ENCODE peak calls at places on chromosomes 11 and 22, in five cellular contexts. S is H1, K is brain microvascular endothelial cell, N is testis, Z is neural progenitor cell. L is an unnamed sample.

GRCh38 chr11:39294648-39295047 is 2164.8 kb downstream of the LRRC4C start:
- DNase-seq in K (no peak), S (no peak), Z (no peak), N (no peak), L (no peak)

GRCh38 chr22:45448431-45448830 is 34.9 kb downstream of the RIBC2 start:
- DNase-seq in K (no peak), N (no peak), Z (no peak), S (no peak), L (peak)

GRCh38 chr22:29457730-29458129 is 19.3 kb downstream of the RFPL1 start:
- DNase-seq in K (peak), Z (peak), S (no peak), N (peak), L (no peak)

GRCh38 chr11:68940651-68941323 is 37.1 kb downstream of the IGHMBP2 start:
- DNase-seq in K (no peak), S (no peak), Z (no peak), N (no peak), L (no peak)

GRCh38 chr11:125923012-125923579 is 18.8 kb downstream of the DDX25 start:
- DNase-seq in N (peak), K (peak), Z (peak), S (peak), L (no peak)

GRCh38 chr11:65059959-65060824 is 1.8 kb upstream of the NAALADL1 start:
- DNase-seq in S (no peak), N (no peak), K (no peak), Z (no peak), L (no peak)

GRCh38 chr11:61826930-61827572 is 1.0 kb upstream of the FADS2 start:
- DNase-seq in N (no peak), S (no peak), Z (no peak), K (no peak), L (peak)

GRCh38 chr11:31809857-31810778 is 1.0 kb downstream of the PAX6 start:
- DNase-seq in S (no peak), Z (peak), K (no peak), N (no peak), L (no peak)

GRCh38 chr22:47086596-47087248 is 324.3 kb downstream of the TBC1D22A start:
- DNase-seq in Z (no peak), K (no peak), S (no peak), N (no peak), L (peak)

GRCh38 chr11:1220941-1221721 is 1.7 kb upstream of the MUC5B start:
- DNase-seq in S (no peak), Z (no peak), K (no peak), N (no peak), L (peak)

GRCh38 chr11:11992257-11992690 is 16.2 kb downstream of the DKK3 start:
- DNase-seq in S (no peak), N (no peak), Z (no peak), K (peak), L (no peak)

GRCh38 chr11:71311928-71312510 is 59.6 kb upstream of the SHANK2 start:
- DNase-seq in Z (no peak), N (peak), S (no peak), K (no peak), L (no peak)

GRCh38 chr11:38448284-38448683 is 1850.2 kb upstream of the RAG2 start:
- DNase-seq in K (no peak), Z (no peak), S (no peak), N (no peak), L (no peak)

GRCh38 chr11:62985351-62985750 is 584 bp upstream of the SLC22A6 start:
- DNase-seq in Z (no peak), S (no peak), N (no peak), K (no peak), L (no peak)

GRCh38 chr22:37473437-37473946 is 12.7 kb downstream of the MFNG start:
- DNase-seq in Z (no peak), K (no peak), S (no peak), N (no peak), L (no peak)

GRCh38 chr11:30230714-30231113 is at the start of gene FSHB:
- DNase-seq in K (no peak), N (no peak), S (no peak), Z (no peak), L (no peak)

GRCh38 chr11:7869467-7869866 is 61.6 kb downstream of the OR10A6 start:
- DNase-seq in Z (no peak), N (no peak), K (no peak), S (no peak), L (no peak)

GRCh38 chr11:63858628-63859550 is 20.0 kb downstream of the MARK2 start:
- DNase-seq in S (no peak), K (peak), Z (no peak), N (peak), L (peak)

GRCh38 chr22:25054943-25055511 is 102.5 kb downstream of the KIAA1671 start:
- DNase-seq in N (peak), S (no peak), K (no peak), Z (no peak), L (no peak)

GRCh38 chr11:119685073-119685746 is 43.8 kb downstream of the NECTIN1 start:
- DNase-seq in Z (no peak), N (no peak), K (no peak), S (no peak), L (no peak)

GRCh38 chr11:71244116-71244815 is 8.1 kb downstream of the SHANK2 start:
- DNase-seq in K (no peak), S (no peak), N (no peak), Z (no peak), L (no peak)

GRCh38 chr11:102430158-102430836 is 22.3 kb downstream of the TMEM123 start:
- DNase-seq in Z (no peak), K (peak), N (no peak), S (no peak), L (no peak)

GRCh38 chr11:9200471-9200870 is 64.7 kb downstream of the DENND5A start:
- DNase-seq in K (no peak), S (no peak), Z (no peak), N (no peak), L (no peak)

GRCh38 chr11:104623518-104623917 is 274.7 kb downstream of the CASP12 start:
- DNase-seq in Z (no peak), N (no peak), S (no peak), K (peak), L (no peak)

GRCh38 chr11:107018274-107018901 is at the start of gene GUCY1A2:
- DNase-seq in Z (peak), K (no peak), N (peak), S (no peak), L (no peak)

GRCh38 chr11:100719809-100720221 is 32.7 kb downstream of the ARHGAP42 start:
- DNase-seq in S (no peak), Z (peak), N (peak), K (peak), L (peak)

GRCh38 chr22:50318356-50318697 is 8.5 kb downstream of the DENND6B start:
- DNase-seq in K (no peak), N (no peak), S (no peak), Z (no peak), L (no peak)

GRCh38 chr11:120527111-120527748 is 15.7 kb downstream of the GRIK4 start:
- DNase-seq in Z (peak), N (no peak), S (peak), K (no peak), L (no peak)

GRCh38 chr22:33576205-33576604 is 344.1 kb downstream of the LARGE1 start:
- DNase-seq in S (no peak), N (no peak), Z (no peak), K (no peak), L (no peak)

GRCh38 chr11:45501980-45502545 is 163.4 kb downstream of the CHST1 start:
- DNase-seq in Z (no peak), K (no peak), N (no peak), S (no peak), L (no peak)

GRCh38 chr11:126476977-126477376 is 121.5 kb downstream of the ST3GAL4 start:
- DNase-seq in N (no peak), K (no peak), Z (no peak), S (no peak), L (no peak)

GRCh38 chr11:57327721-57328120 is 3.0 kb upstream of the TNKS1BP1 start:
- DNase-seq in Z (no peak), K (no peak), N (no peak), S (no peak), L (no peak)

GRCh38 chr11:72813740-72814138 is 472 bp upstream of the ATG16L2 start:
- DNase-seq in Z (peak), S (no peak), N (peak), K (peak), L (peak)

GRCh38 chr11:131206671-131207070 is 163.7 kb upstream of the NTM start:
- DNase-seq in K (no peak), Z (no peak), S (no peak), N (no peak), L (no peak)

GRCh38 chr11:2212411-2213251 is 41.0 kb upstream of the TH start:
- DNase-seq in Z (no peak), N (peak), S (no peak), K (no peak), L (peak)

GRCh38 chr11:73225851-73226250 is 7.8 kb downstream of the P2RY2 start:
- DNase-seq in Z (peak), S (no peak), N (no peak), K (no peak), L (no peak)

DNA sequence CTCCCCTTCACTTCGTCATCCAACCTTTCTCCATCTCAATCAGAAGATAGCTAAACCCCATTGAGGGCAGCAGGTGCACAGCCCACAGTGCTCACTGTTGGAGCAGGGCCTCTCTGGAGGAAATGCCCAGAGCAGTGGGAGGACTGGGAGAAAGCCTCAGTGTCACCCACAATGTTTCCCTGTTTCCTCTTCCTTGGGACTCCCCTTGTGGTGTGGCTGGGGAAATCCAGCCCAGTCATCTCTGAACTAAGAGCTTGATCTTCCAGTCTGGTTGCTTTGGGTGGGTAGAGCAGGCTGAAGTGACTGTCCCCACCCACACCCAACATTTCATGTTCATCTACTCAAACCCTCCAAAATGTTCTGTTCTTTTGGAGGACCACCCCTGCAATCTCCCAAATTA is 29.8 kb upstream of the EED start:
- DNase-seq in S (no peak), Z (no peak), K (no peak), N (no peak), L (no peak)
- TF ChIP-seq CTCF in S (no peak), Z (no peak), K (peak), N (no peak), L (no peak)

DNA sequence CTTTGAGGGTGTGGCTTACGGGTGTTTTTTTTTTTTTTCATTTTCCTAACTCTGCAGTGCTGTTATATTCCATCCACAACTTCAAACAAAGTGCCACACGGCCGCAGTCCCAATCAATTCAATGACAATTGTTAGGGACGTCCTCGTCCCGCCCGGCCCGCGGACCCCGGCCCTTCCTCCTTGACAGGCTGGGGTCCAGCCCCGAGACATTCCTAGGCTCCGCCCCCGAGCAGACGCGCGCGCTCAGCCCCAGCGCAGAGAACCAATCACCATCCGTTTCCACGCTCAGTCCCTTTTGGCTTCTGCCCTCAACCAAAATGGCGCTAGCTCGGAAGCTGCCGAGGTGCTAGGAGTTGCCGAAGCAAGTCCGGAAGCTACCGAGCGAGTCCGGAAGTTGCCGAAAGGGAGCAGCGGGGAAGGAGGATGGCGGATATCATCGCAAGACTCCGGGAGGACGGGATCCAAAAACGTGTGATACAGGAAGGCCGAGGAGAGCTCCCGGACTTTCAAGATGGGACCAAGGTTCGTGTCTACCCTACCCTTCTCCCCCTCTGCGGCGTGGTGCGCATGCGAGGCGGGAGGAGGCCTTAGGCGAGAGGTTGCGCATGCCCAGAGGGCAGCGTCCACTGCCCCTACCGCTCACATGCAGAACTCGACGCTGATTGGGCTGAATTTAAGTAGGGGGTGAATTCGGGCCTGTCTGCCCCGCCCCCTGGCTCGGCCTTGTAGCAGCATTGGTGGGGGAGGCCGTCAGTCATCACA is at the start of gene AIP:
- DNase-seq in S (peak), N (peak), Z (peak), K (peak), L (peak)
- H3K4me3 ChIP-seq in S (peak), N (peak), Z (peak), K (peak), L (peak)

GRCh38 chr11:118290923-118291322 is 13.6 kb upstream of the CD3E start:
- DNase-seq in Z (peak), S (no peak), N (peak), K (no peak), L (peak)
- TF ChIP-seq CTCF in Z (peak), S (peak), N (no peak), K (no peak), L (no peak)

DNA sequence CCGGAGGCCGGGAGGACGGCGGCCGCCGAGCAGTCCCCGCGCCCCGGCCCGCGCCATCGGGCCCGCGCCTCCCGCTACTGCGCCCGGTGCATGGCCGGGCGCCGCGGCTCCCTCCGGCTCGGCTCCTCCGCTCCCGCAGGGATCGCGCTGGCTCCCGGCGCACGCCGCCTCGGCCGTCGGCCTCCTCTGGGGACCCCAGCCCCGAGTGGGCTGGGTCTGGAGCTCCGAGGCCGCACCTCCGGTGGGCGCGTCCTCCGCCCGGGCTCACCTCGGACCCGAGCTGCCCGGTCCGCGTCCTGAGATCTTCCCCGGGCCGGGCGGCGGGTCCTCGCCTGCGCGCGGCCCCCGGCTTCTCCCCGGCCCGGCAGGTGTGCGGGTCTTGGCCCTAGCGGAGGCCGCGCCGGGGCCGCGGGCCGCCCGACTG is 251 bp downstream of the SHISA8 start:
- DNase-seq in N (no peak), K (no peak), Z (peak), S (no peak), L (no peak)
- H3K4me3 ChIP-seq in N (peak), K (no peak), Z (peak), S (peak), L (peak)

L was measured in tibial artery.